ENCODE peak calls at places on chromosomes 13 and 19, in seven cellular contexts. One of them, this sample, is unnamed.

GRCh38 chr19:46841458-46842083 is 9.1 kb downstream of the AP2S1 start:
- DNase-seq in GOT3: no peak
- DNase-seq in mucosa of gallbladder: no peak
- DNase-seq in stimulated activated CD4-positive, alpha-beta T cell treated with anti-CD3 and anti-CD28 coated beads, Interleukin-1b, Interleukin-23, amount 100 ng/mL, for 1 hour: no peak
- DNase-seq in activated CD8-positive, alpha-beta memory T cell treated with anti-CD3 and anti-CD28 coated beads, Interleukin-2, amount 50 U/mL, for 4 hours: no peak
- DNase-seq in GM23338: no peak
- DNase-seq in esophagus squamous epithelium: no peak
- DNase-seq in this sample: no peak

GRCh38 chr19:43555185-43555770 is 20.0 kb downstream of the XRCC1 start:
- DNase-seq in stimulated activated CD4-positive, alpha-beta T cell treated with anti-CD3 and anti-CD28 coated beads, Interleukin-1b, Interleukin-23, amount 100 ng/mL, for 1 hour: peak; percentile 66
- DNase-seq in GM23338: peak; percentile 93
- DNase-seq in esophagus squamous epithelium: no peak
- DNase-seq in activated CD8-positive, alpha-beta memory T cell treated with anti-CD3 and anti-CD28 coated beads, Interleukin-2, amount 50 U/mL, for 4 hours: peak; percentile 85
- DNase-seq in mucosa of gallbladder: peak; percentile 78
- DNase-seq in GOT3: no peak
- DNase-seq in this sample: peak; percentile 88

GRCh38 chr13:49403966-49404365 is 39.9 kb downstream of the CAB39L start:
- DNase-seq in GM23338: no peak
- DNase-seq in activated CD8-positive, alpha-beta memory T cell treated with anti-CD3 and anti-CD28 coated beads, Interleukin-2, amount 50 U/mL, for 4 hours: no peak
- DNase-seq in mucosa of gallbladder: no peak
- DNase-seq in stimulated activated CD4-positive, alpha-beta T cell treated with anti-CD3 and anti-CD28 coated beads, Interleukin-1b, Interleukin-23, amount 100 ng/mL, for 1 hour: no peak
- DNase-seq in esophagus squamous epithelium: no peak
- DNase-seq in GOT3: no peak
- DNase-seq in this sample: no peak

GRCh38 chr13:24209138-24209537 is 48.6 kb downstream of the SPATA13 start:
- DNase-seq in activated CD8-positive, alpha-beta memory T cell treated with anti-CD3 and anti-CD28 coated beads, Interleukin-2, amount 50 U/mL, for 4 hours: no peak
- DNase-seq in GOT3: no peak
- DNase-seq in mucosa of gallbladder: no peak
- DNase-seq in esophagus squamous epithelium: no peak
- DNase-seq in GM23338: no peak
- DNase-seq in stimulated activated CD4-positive, alpha-beta T cell treated with anti-CD3 and anti-CD28 coated beads, Interleukin-1b, Interleukin-23, amount 100 ng/mL, for 1 hour: no peak
- DNase-seq in this sample: no peak

GRCh38 chr13:40060318-40061007 is 405.0 kb downstream of the COG6 start:
- DNase-seq in esophagus squamous epithelium: no peak
- DNase-seq in GM23338: no peak
- DNase-seq in stimulated activated CD4-positive, alpha-beta T cell treated with anti-CD3 and anti-CD28 coated beads, Interleukin-1b, Interleukin-23, amount 100 ng/mL, for 1 hour: no peak
- DNase-seq in mucosa of gallbladder: peak; percentile 17
- DNase-seq in activated CD8-positive, alpha-beta memory T cell treated with anti-CD3 and anti-CD28 coated beads, Interleukin-2, amount 50 U/mL, for 4 hours: no peak
- DNase-seq in GOT3: no peak
- DNase-seq in this sample: no peak

GRCh38 chr19:20315543-20315942 is 148.5 kb downstream of the ZNF486 start:
- DNase-seq in mucosa of gallbladder: no peak
- DNase-seq in GM23338: no peak
- DNase-seq in activated CD8-positive, alpha-beta memory T cell treated with anti-CD3 and anti-CD28 coated beads, Interleukin-2, amount 50 U/mL, for 4 hours: no peak
- DNase-seq in GOT3: no peak
- DNase-seq in stimulated activated CD4-positive, alpha-beta T cell treated with anti-CD3 and anti-CD28 coated beads, Interleukin-1b, Interleukin-23, amount 100 ng/mL, for 1 hour: no peak
- DNase-seq in esophagus squamous epithelium: no peak
- DNase-seq in this sample: no peak

GRCh38 chr13:98842074-98842473 is 89.6 kb upstream of the SLC15A1 start:
- DNase-seq in GOT3: no peak
- DNase-seq in activated CD8-positive, alpha-beta memory T cell treated with anti-CD3 and anti-CD28 coated beads, Interleukin-2, amount 50 U/mL, for 4 hours: no peak
- DNase-seq in stimulated activated CD4-positive, alpha-beta T cell treated with anti-CD3 and anti-CD28 coated beads, Interleukin-1b, Interleukin-23, amount 100 ng/mL, for 1 hour: no peak
- DNase-seq in GM23338: no peak
- DNase-seq in esophagus squamous epithelium: no peak
- DNase-seq in mucosa of gallbladder: no peak
- DNase-seq in this sample: no peak

GRCh38 chr13:110306960-110307696 is at the start of the genes COL4A1 and COL4A2:
- DNase-seq in esophagus squamous epithelium: no peak
- DNase-seq in activated CD8-positive, alpha-beta memory T cell treated with anti-CD3 and anti-CD28 coated beads, Interleukin-2, amount 50 U/mL, for 4 hours: no peak
- DNase-seq in GOT3: no peak
- DNase-seq in mucosa of gallbladder: peak; percentile 69
- DNase-seq in GM23338: peak; percentile 87
- DNase-seq in stimulated activated CD4-positive, alpha-beta T cell treated with anti-CD3 and anti-CD28 coated beads, Interleukin-1b, Interleukin-23, amount 100 ng/mL, for 1 hour: no peak
- DNase-seq in this sample: peak; percentile 73

GRCh38 chr19:2139385-2140192 is 11.8 kb downstream of the AP3D1 start:
- DNase-seq in GM23338: no peak
- DNase-seq in mucosa of gallbladder: no peak
- DNase-seq in GOT3: no peak
- DNase-seq in esophagus squamous epithelium: no peak
- DNase-seq in activated CD8-positive, alpha-beta memory T cell treated with anti-CD3 and anti-CD28 coated beads, Interleukin-2, amount 50 U/mL, for 4 hours: no peak
- DNase-seq in stimulated activated CD4-positive, alpha-beta T cell treated with anti-CD3 and anti-CD28 coated beads, Interleukin-1b, Interleukin-23, amount 100 ng/mL, for 1 hour: no peak
- DNase-seq in this sample: no peak

GRCh38 chr19:5967994-5968430 is 9.9 kb downstream of the RANBP3 start:
- DNase-seq in GM23338: peak; percentile 91
- DNase-seq in stimulated activated CD4-positive, alpha-beta T cell treated with anti-CD3 and anti-CD28 coated beads, Interleukin-1b, Interleukin-23, amount 100 ng/mL, for 1 hour: peak; percentile 24
- DNase-seq in activated CD8-positive, alpha-beta memory T cell treated with anti-CD3 and anti-CD28 coated beads, Interleukin-2, amount 50 U/mL, for 4 hours: peak; percentile 62
- DNase-seq in esophagus squamous epithelium: no peak
- DNase-seq in GOT3: no peak
- DNase-seq in mucosa of gallbladder: peak; percentile 83
- DNase-seq in this sample: peak; percentile 90

GRCh38 chr19:1133471-1133929 is 29.7 kb downstream of the GPX4 start:
- DNase-seq in activated CD8-positive, alpha-beta memory T cell treated with anti-CD3 and anti-CD28 coated beads, Interleukin-2, amount 50 U/mL, for 4 hours: peak; percentile 73
- DNase-seq in esophagus squamous epithelium: peak; percentile 41
- DNase-seq in mucosa of gallbladder: peak; percentile 50
- DNase-seq in stimulated activated CD4-positive, alpha-beta T cell treated with anti-CD3 and anti-CD28 coated beads, Interleukin-1b, Interleukin-23, amount 100 ng/mL, for 1 hour: peak; percentile 35
- DNase-seq in GOT3: no peak
- DNase-seq in GM23338: peak; percentile 72
- DNase-seq in this sample: peak; percentile 88

GRCh38 chr13:32031025-32031814 is at the start of gene FRY:
- DNase-seq in activated CD8-positive, alpha-beta memory T cell treated with anti-CD3 and anti-CD28 coated beads, Interleukin-2, amount 50 U/mL, for 4 hours: peak; percentile 30
- DNase-seq in GM23338: peak; percentile 94
- DNase-seq in mucosa of gallbladder: peak; percentile 75
- DNase-seq in GOT3: no peak
- DNase-seq in stimulated activated CD4-positive, alpha-beta T cell treated with anti-CD3 and anti-CD28 coated beads, Interleukin-1b, Interleukin-23, amount 100 ng/mL, for 1 hour: peak; percentile 10
- DNase-seq in esophagus squamous epithelium: no peak
- DNase-seq in this sample: peak; percentile 81

GRCh38 chr13:21657538-21657937 is 13.3 kb upstream of the FGF9 start:
- DNase-seq in GOT3: no peak
- DNase-seq in GM23338: no peak
- DNase-seq in esophagus squamous epithelium: no peak
- DNase-seq in stimulated activated CD4-positive, alpha-beta T cell treated with anti-CD3 and anti-CD28 coated beads, Interleukin-1b, Interleukin-23, amount 100 ng/mL, for 1 hour: no peak
- DNase-seq in activated CD8-positive, alpha-beta memory T cell treated with anti-CD3 and anti-CD28 coated beads, Interleukin-2, amount 50 U/mL, for 4 hours: no peak
- DNase-seq in mucosa of gallbladder: no peak
- DNase-seq in this sample: no peak

GRCh38 chr13:43953370-43953769 is 73.7 kb downstream of the LACC1 start:
- DNase-seq in mucosa of gallbladder: no peak
- DNase-seq in activated CD8-positive, alpha-beta memory T cell treated with anti-CD3 and anti-CD28 coated beads, Interleukin-2, amount 50 U/mL, for 4 hours: no peak
- DNase-seq in GOT3: no peak
- DNase-seq in stimulated activated CD4-positive, alpha-beta T cell treated with anti-CD3 and anti-CD28 coated beads, Interleukin-1b, Interleukin-23, amount 100 ng/mL, for 1 hour: no peak
- DNase-seq in esophagus squamous epithelium: no peak
- DNase-seq in GM23338: no peak
- DNase-seq in this sample: no peak

GRCh38 chr13:110283661-110284516 is 23.1 kb downstream of the COL4A1 start:
- DNase-seq in GM23338: no peak
- DNase-seq in GOT3: no peak
- DNase-seq in activated CD8-positive, alpha-beta memory T cell treated with anti-CD3 and anti-CD28 coated beads, Interleukin-2, amount 50 U/mL, for 4 hours: no peak
- DNase-seq in stimulated activated CD4-positive, alpha-beta T cell treated with anti-CD3 and anti-CD28 coated beads, Interleukin-1b, Interleukin-23, amount 100 ng/mL, for 1 hour: no peak
- DNase-seq in esophagus squamous epithelium: no peak
- DNase-seq in mucosa of gallbladder: no peak
- DNase-seq in this sample: no peak

GRCh38 chr13:45422731-45423130 is 4.6 kb upstream of the SLC25A30 start:
- DNase-seq in activated CD8-positive, alpha-beta memory T cell treated with anti-CD3 and anti-CD28 coated beads, Interleukin-2, amount 50 U/mL, for 4 hours: no peak
- DNase-seq in mucosa of gallbladder: no peak
- DNase-seq in esophagus squamous epithelium: no peak
- DNase-seq in GM23338: peak; percentile 24
- DNase-seq in GOT3: no peak
- DNase-seq in stimulated activated CD4-positive, alpha-beta T cell treated with anti-CD3 and anti-CD28 coated beads, Interleukin-1b, Interleukin-23, amount 100 ng/mL, for 1 hour: no peak
- DNase-seq in this sample: no peak

GRCh38 chr13:103009061-103009840 is 57.0 kb downstream of the SLC10A2 start:
- DNase-seq in activated CD8-positive, alpha-beta memory T cell treated with anti-CD3 and anti-CD28 coated beads, Interleukin-2, amount 50 U/mL, for 4 hours: no peak
- DNase-seq in GM23338: no peak
- DNase-seq in GOT3: no peak
- DNase-seq in esophagus squamous epithelium: no peak
- DNase-seq in mucosa of gallbladder: no peak
- DNase-seq in stimulated activated CD4-positive, alpha-beta T cell treated with anti-CD3 and anti-CD28 coated beads, Interleukin-1b, Interleukin-23, amount 100 ng/mL, for 1 hour: no peak
- DNase-seq in this sample: no peak

GRCh38 chr19:17510220-17510993 is 1.0 kb upstream of the PGLS start:
- DNase-seq in activated CD8-positive, alpha-beta memory T cell treated with anti-CD3 and anti-CD28 coated beads, Interleukin-2, amount 50 U/mL, for 4 hours: no peak
- DNase-seq in stimulated activated CD4-positive, alpha-beta T cell treated with anti-CD3 and anti-CD28 coated beads, Interleukin-1b, Interleukin-23, amount 100 ng/mL, for 1 hour: no peak
- DNase-seq in GOT3: no peak
- DNase-seq in esophagus squamous epithelium: no peak
- DNase-seq in mucosa of gallbladder: no peak
- DNase-seq in GM23338: no peak
- DNase-seq in this sample: no peak